ENCODE peak calls at places on chromosomes 11 and 22, in seven cellular contexts. One of them, this sample, is unnamed.

GRCh38 chr11:104620991-104621390 is 277.3 kb downstream of the CASP12 start:
- DNase-seq in HCT116: no peak
- DNase-seq in tibial nerve: no peak
- DNase-seq in mammary epithelial cell: no peak
- DNase-seq in psoas muscle: no peak
- DNase-seq in stomach: no peak
- DNase-seq in brain microvascular endothelial cell: no peak
- DNase-seq in this sample: no peak

GRCh38 chr11:46920709-46921108 is 2.4 kb upstream of the LRP4 start:
- DNase-seq in HCT116: no peak
- DNase-seq in tibial nerve: no peak
- DNase-seq in mammary epithelial cell: peak; percentile 91
- DNase-seq in psoas muscle: peak; percentile 56
- DNase-seq in stomach: no peak
- DNase-seq in brain microvascular endothelial cell: peak; percentile 98
- DNase-seq in this sample: no peak

GRCh38 chr11:120707663-120708062 is 196.1 kb downstream of the GRIK4 start:
- DNase-seq in HCT116: no peak
- DNase-seq in tibial nerve: no peak
- DNase-seq in mammary epithelial cell: no peak
- DNase-seq in psoas muscle: no peak
- DNase-seq in stomach: no peak
- DNase-seq in brain microvascular endothelial cell: no peak
- DNase-seq in this sample: no peak

GRCh38 chr22:50316114-50317065 is 8.9 kb upstream of the PLXNB2 start:
- DNase-seq in HCT116: no peak
- DNase-seq in tibial nerve: no peak
- DNase-seq in mammary epithelial cell: no peak
- DNase-seq in psoas muscle: no peak
- DNase-seq in stomach: no peak
- DNase-seq in brain microvascular endothelial cell: no peak
- DNase-seq in this sample: no peak

GRCh38 chr11:130159657-130160459 is at the start of gene ST14:
- DNase-seq in HCT116: no peak
- DNase-seq in tibial nerve: no peak
- DNase-seq in mammary epithelial cell: peak; percentile 82
- DNase-seq in psoas muscle: no peak
- DNase-seq in stomach: peak; percentile 89
- DNase-seq in brain microvascular endothelial cell: no peak
- DNase-seq in this sample: no peak

GRCh38 chr11:45527898-45528297 is 137.5 kb downstream of the CHST1 start:
- DNase-seq in HCT116: no peak
- DNase-seq in tibial nerve: no peak
- DNase-seq in mammary epithelial cell: peak; percentile 10
- DNase-seq in psoas muscle: no peak
- DNase-seq in stomach: no peak
- DNase-seq in brain microvascular endothelial cell: no peak
- DNase-seq in this sample: no peak

GRCh38 chr22:50698546-50698945 is 25.9 kb downstream of the SHANK3 start:
- DNase-seq in HCT116: no peak
- DNase-seq in tibial nerve: no peak
- DNase-seq in mammary epithelial cell: no peak
- DNase-seq in psoas muscle: peak; percentile 14
- DNase-seq in stomach: no peak
- DNase-seq in brain microvascular endothelial cell: no peak
- DNase-seq in this sample: no peak

GRCh38 chr22:23404689-23405365 is 175.3 kb downstream of the IGLL1 start:
- DNase-seq in HCT116: no peak
- DNase-seq in tibial nerve: no peak
- DNase-seq in mammary epithelial cell: no peak
- DNase-seq in psoas muscle: no peak
- DNase-seq in stomach: peak; percentile 42
- DNase-seq in brain microvascular endothelial cell: peak; percentile 13
- DNase-seq in this sample: no peak

DNA sequence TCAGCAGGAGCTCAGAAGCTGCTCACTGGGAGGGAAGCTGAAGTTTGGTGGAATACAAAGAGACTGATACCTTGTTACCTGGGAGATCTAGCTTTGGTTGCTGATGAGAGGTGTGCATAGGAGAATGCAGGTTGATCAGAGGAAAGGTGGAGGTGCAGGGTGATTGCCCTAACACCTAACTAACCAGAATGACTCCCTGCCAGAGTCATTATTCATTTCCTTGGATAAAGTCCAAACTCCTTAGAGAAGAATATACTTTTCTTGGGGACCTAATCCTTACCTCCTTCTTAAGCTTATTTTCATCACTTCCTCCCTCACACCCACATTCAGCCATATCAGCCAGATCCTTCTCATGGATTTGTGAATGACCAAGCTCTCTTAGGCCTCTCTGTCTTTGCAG is 814.2 kb upstream of the TENM4 start:
- DNase-seq in HCT116: no peak
- DNase-seq in tibial nerve: no peak
- DNase-seq in mammary epithelial cell: peak; percentile 3
- DNase-seq in psoas muscle: no peak
- DNase-seq in stomach: no peak
- DNase-seq in brain microvascular endothelial cell: no peak
- DNase-seq in this sample: no peak
- H3K36me3 ChIP-seq in HCT116: no peaks in the 10 kb centered on the region
- H3K36me3 ChIP-seq in tibial nerve: no peaks in the 10 kb centered on the region
- H3K36me3 ChIP-seq in mammary epithelial cell: no peaks in the 10 kb centered on the region
- H3K36me3 ChIP-seq in psoas muscle: no peaks in the 10 kb centered on the region
- H3K36me3 ChIP-seq in stomach: no peaks in the 10 kb centered on the region
- H3K36me3 ChIP-seq in brain microvascular endothelial cell: no peaks in the 10 kb centered on the region
- H3K36me3 ChIP-seq in this sample: no peaks in the 10 kb centered on the region

DNA sequence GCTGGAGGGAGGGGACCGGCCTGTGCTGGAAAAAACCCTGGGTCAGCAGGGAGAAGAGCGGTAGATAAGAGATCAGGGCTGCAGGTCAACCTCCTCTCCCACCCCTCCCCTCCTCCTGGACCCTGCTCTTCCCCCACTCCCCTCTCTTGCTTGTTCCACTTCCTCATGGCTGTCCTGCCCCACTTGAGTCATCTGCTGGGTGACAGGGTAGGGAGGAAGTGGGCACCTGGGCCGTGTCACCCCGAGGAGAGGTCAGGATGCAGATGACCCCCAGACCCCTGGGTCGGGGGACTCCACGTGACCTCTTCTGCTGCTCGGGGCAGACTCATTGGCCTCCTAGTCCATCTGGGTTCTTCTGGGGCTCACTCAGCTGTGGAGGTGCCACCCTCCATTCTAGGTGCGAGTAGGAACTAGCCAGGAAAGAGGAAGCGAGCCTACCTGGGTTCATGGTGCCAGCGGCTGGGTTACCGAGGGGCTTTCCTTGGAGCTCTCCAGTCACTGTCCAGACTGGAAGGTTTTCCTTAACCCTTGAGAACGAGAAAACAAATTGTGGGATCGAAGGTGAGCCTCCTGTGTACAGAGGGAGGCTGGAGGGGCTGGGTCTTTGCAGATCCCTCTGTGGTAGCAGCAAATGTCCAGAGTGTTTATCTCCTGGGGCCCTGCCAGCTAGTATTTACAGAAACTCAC is 6.5 kb downstream of the APOL2 start:
- DNase-seq in HCT116: no peak
- DNase-seq in tibial nerve: no peak
- DNase-seq in mammary epithelial cell: no peak
- DNase-seq in psoas muscle: no peak
- DNase-seq in stomach: no peak
- DNase-seq in brain microvascular endothelial cell: no peak
- DNase-seq in this sample: no peak
- H3K36me3 ChIP-seq in HCT116: no peaks in the 10 kb centered on the region
- H3K36me3 ChIP-seq in tibial nerve: peaks cover 71% of the 10 kb centered on the region
- H3K36me3 ChIP-seq in mammary epithelial cell: no peaks in the 10 kb centered on the region
- H3K36me3 ChIP-seq in psoas muscle: peaks cover 71% of the 10 kb centered on the region
- H3K36me3 ChIP-seq in stomach: peaks cover 61% of the 10 kb centered on the region
- H3K36me3 ChIP-seq in brain microvascular endothelial cell: peaks cover 43% of the 10 kb centered on the region
- H3K36me3 ChIP-seq in this sample: peaks cover 86% of the 10 kb centered on the region

GRCh38 chr11:70420008-70420464 is 21.7 kb downstream of the CTTN start:
- DNase-seq in HCT116: no peak
- DNase-seq in tibial nerve: no peak
- DNase-seq in mammary epithelial cell: no peak
- DNase-seq in psoas muscle: no peak
- DNase-seq in stomach: no peak
- DNase-seq in brain microvascular endothelial cell: peak; percentile 97
- DNase-seq in this sample: no peak
- H3K36me3 ChIP-seq in HCT116: peaks cover 56% of the 10 kb centered on the region
- H3K36me3 ChIP-seq in tibial nerve: peaks cover 100% of the 10 kb centered on the region
- H3K36me3 ChIP-seq in mammary epithelial cell: peaks cover 43% of the 10 kb centered on the region
- H3K36me3 ChIP-seq in psoas muscle: peaks cover 98% of the 10 kb centered on the region
- H3K36me3 ChIP-seq in stomach: peaks cover 100% of the 10 kb centered on the region
- H3K36me3 ChIP-seq in brain microvascular endothelial cell: peaks cover 90% of the 10 kb centered on the region
- H3K36me3 ChIP-seq in this sample: peaks cover 47% of the 10 kb centered on the region

DNA sequence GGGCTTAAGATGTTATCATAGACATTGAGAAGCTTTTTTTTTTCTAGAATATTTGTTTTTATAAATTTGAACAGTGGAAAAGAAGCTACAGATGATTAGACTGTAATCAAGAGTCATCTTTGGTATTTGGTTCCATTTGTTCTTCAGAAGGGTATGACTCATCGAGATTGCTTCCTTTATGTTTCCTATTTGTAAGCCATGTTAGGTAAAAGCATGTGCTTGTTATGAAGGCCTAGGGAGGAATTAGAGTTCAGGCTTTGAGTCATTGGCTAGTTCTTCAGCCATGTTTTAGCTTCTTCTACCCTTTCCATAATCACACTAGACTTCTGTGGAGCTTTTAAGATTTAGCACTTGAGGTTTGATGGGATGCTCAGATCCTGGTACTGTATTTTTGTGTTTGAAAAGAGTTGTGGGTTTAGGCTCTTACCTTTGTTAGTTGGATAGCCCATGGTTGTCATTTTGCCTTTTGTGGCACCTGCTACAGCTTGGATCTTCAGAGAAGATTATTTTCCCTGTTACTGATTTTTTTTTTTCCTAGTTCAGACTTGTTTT is 44.3 kb downstream of the POLD3 start:
- DNase-seq in HCT116: peak; percentile 22
- DNase-seq in tibial nerve: no peak
- DNase-seq in mammary epithelial cell: peak; percentile 82
- DNase-seq in psoas muscle: no peak
- DNase-seq in stomach: no peak
- DNase-seq in brain microvascular endothelial cell: peak; percentile 58
- DNase-seq in this sample: no peak
- H3K36me3 ChIP-seq in HCT116: peaks cover 5% of the 10 kb centered on the region
- H3K36me3 ChIP-seq in tibial nerve: peaks cover 48% of the 10 kb centered on the region
- H3K36me3 ChIP-seq in mammary epithelial cell: peaks cover 3% of the 10 kb centered on the region
- H3K36me3 ChIP-seq in psoas muscle: peaks cover 28% of the 10 kb centered on the region
- H3K36me3 ChIP-seq in stomach: peaks cover 30% of the 10 kb centered on the region
- H3K36me3 ChIP-seq in brain microvascular endothelial cell: no peaks in the 10 kb centered on the region
- H3K36me3 ChIP-seq in this sample: peaks cover 61% of the 10 kb centered on the region

GRCh38 chr11:41659990-41660389 is 200.5 kb upstream of the LRRC4C start:
- DNase-seq in HCT116: no peak
- DNase-seq in tibial nerve: no peak
- DNase-seq in mammary epithelial cell: peak; percentile 24
- DNase-seq in psoas muscle: no peak
- DNase-seq in stomach: no peak
- DNase-seq in brain microvascular endothelial cell: no peak
- DNase-seq in this sample: no peak
- H3K36me3 ChIP-seq in HCT116: no peaks in the 10 kb centered on the region
- H3K36me3 ChIP-seq in tibial nerve: no peaks in the 10 kb centered on the region
- H3K36me3 ChIP-seq in mammary epithelial cell: no peaks in the 10 kb centered on the region
- H3K36me3 ChIP-seq in psoas muscle: no peaks in the 10 kb centered on the region
- H3K36me3 ChIP-seq in stomach: no peaks in the 10 kb centered on the region
- H3K36me3 ChIP-seq in brain microvascular endothelial cell: no peaks in the 10 kb centered on the region
- H3K36me3 ChIP-seq in this sample: no peaks in the 10 kb centered on the region

GRCh38 chr11:57424137-57424801 is 2.7 kb downstream of the SLC43A3 start:
- DNase-seq in HCT116: no peak
- DNase-seq in tibial nerve: no peak
- DNase-seq in mammary epithelial cell: no peak
- DNase-seq in psoas muscle: no peak
- DNase-seq in stomach: no peak
- DNase-seq in brain microvascular endothelial cell: no peak
- DNase-seq in this sample: no peak
- H3K36me3 ChIP-seq in HCT116: no peaks in the 10 kb centered on the region
- H3K36me3 ChIP-seq in tibial nerve: peaks cover 46% of the 10 kb centered on the region
- H3K36me3 ChIP-seq in mammary epithelial cell: peaks cover 3% of the 10 kb centered on the region
- H3K36me3 ChIP-seq in psoas muscle: peaks cover 4% of the 10 kb centered on the region
- H3K36me3 ChIP-seq in stomach: peaks cover 34% of the 10 kb centered on the region
- H3K36me3 ChIP-seq in brain microvascular endothelial cell: peaks cover 9% of the 10 kb centered on the region
- H3K36me3 ChIP-seq in this sample: peaks cover 8% of the 10 kb centered on the region

This sample was measured in esophagus squamous epithelium.